ENCODE peak calls at places on chromosomes 12 and 14, in seven cellular contexts. G is H1; U is RPMI8226; F is stimulated activated CD8-positive, alpha-beta memory T cell treated with anti-CD3 and anti-CD28 coated beads, Interleukin-7, amount 100 ng/mL, for 4 hours; A is fibroblast of lung; Q is heart left ventricle; P is MM.1S. B is an unnamed sample.

GRCh38 chr12:22117551-22117950 is 71.5 kb downstream of the CMAS start:
- DNase-seq in P (no peak), Q (no peak), U (no peak), F (no peak), A (no peak), G (no peak), B (no peak)

GRCh38 chr12:9925746-9926393 is 6.3 kb downstream of the CLEC2A start:
- DNase-seq in Q (no peak), U (peak), A (peak), P (peak), G (no peak), F (no peak), B (peak)

GRCh38 chr12:109165599-109165998 is 49.2 kb downstream of the ACACB start:
- DNase-seq in P (no peak), F (no peak), A (no peak), U (no peak), G (no peak), Q (no peak), B (no peak)

GRCh38 chr12:125193798-125194562 is 128.7 kb downstream of the AACS start:
- DNase-seq in Q (no peak), F (no peak), G (peak), A (peak), U (no peak), P (no peak), B (no peak)

GRCh38 chr12:55499810-55500252 is 7.7 kb downstream of the OR6C68 start:
- DNase-seq in A (no peak), G (no peak), P (no peak), Q (no peak), F (no peak), U (no peak), B (no peak)

GRCh38 chr14:75254901-75255300 is 23.7 kb upstream of the FOS start:
- DNase-seq in F (no peak), U (no peak), A (no peak), G (no peak), P (no peak), Q (no peak), B (no peak)

GRCh38 chr12:52063081-52063985 is 6.4 kb upstream of the ATG101 start:
- DNase-seq in Q (peak), U (no peak), G (no peak), P (no peak), F (no peak), A (no peak), B (no peak)

GRCh38 chr12:82486524-82487235 is 128.4 kb downstream of the METTL25 start:
- DNase-seq in Q (no peak), G (no peak), A (peak), U (no peak), F (no peak), P (no peak), B (no peak)

GRCh38 chr14:74400328-74400727 is 25.7 kb downstream of the SYNDIG1L start:
- DNase-seq in A (no peak), P (no peak), U (no peak), F (no peak), Q (no peak), G (no peak), B (no peak)

GRCh38 chr12:49547090-49547690 is 8.4 kb downstream of the KCNH3 start:
- DNase-seq in Q (no peak), A (no peak), G (no peak), U (no peak), P (no peak), F (no peak), B (no peak)

GRCh38 chr14:89384023-89384422 is 33.0 kb downstream of the FOXN3 start:
- DNase-seq in U (no peak), P (no peak), F (no peak), G (no peak), Q (no peak), A (no peak), B (peak)

GRCh38 chr12:106139422-106140141 is 828 bp upstream of the NUAK1 start:
- DNase-seq in F (no peak), G (peak), U (peak), Q (peak), P (peak), A (peak), B (peak)

GRCh38 chr12:42979746-42980145 is 390.2 kb upstream of the PRICKLE1 start:
- DNase-seq in F (no peak), U (no peak), Q (no peak), P (no peak), G (no peak), A (peak), B (no peak)

GRCh38 chr14:22231022-22231421 is 358.0 kb downstream of the DAD1 start:
- DNase-seq in U (no peak), A (no peak), G (no peak), P (no peak), F (peak), Q (no peak), B (peak)

GRCh38 chr14:82720931-82721330 is 1187.3 kb upstream of the SEL1L start:
- DNase-seq in F (no peak), G (no peak), Q (no peak), A (no peak), P (peak), U (peak), B (no peak)

GRCh38 chr14:54981698-54982097 is 45.2 kb downstream of the WDHD1 start:
- DNase-seq in Q (no peak), P (no peak), G (no peak), U (no peak), A (peak), F (no peak), B (no peak)

GRCh38 chr12:45547822-45548221 is 181.7 kb upstream of the ARID2 start:
- DNase-seq in U (no peak), P (no peak), A (no peak), F (no peak), G (no peak), Q (no peak), B (peak)

GRCh38 chr14:99350751-99351150 is 78.8 kb upstream of the BCL11B start:
- DNase-seq in U (no peak), P (no peak), Q (no peak), A (no peak), F (no peak), G (no peak), B (no peak)

GRCh38 chr14:60757617-60758016 is 23.1 kb downstream of the MNAT1 start:
- DNase-seq in U (no peak), P (no peak), Q (no peak), G (no peak), F (no peak), A (peak), B (no peak)

GRCh38 chr12:39390752-39391151 is 52.2 kb downstream of the KIF21A start:
- DNase-seq in U (no peak), Q (no peak), F (no peak), P (no peak), A (no peak), G (no peak), B (no peak)

GRCh38 chr12:128025856-128026255 is 241.1 kb upstream of the TMEM132C start:
- DNase-seq in U (no peak), G (no peak), A (no peak), F (no peak), Q (no peak), P (no peak), B (no peak)

GRCh38 chr14:52906141-52906601 is 44.7 kb downstream of the FERMT2 start:
- DNase-seq in U (no peak), P (no peak), A (peak), Q (no peak), F (no peak), G (no peak), B (no peak)

GRCh38 chr12:851913-852312 is 97.6 kb downstream of the RAD52 start:
- DNase-seq in A (peak), P (no peak), G (no peak), U (no peak), F (no peak), Q (no peak), B (no peak)

GRCh38 chr12:122688291-122688690 is 14.9 kb downstream of the HCAR2 start:
- DNase-seq in G (no peak), Q (no peak), A (no peak), P (no peak), F (no peak), U (no peak), B (no peak)

GRCh38 chr14:95515523-95516517 is 630 bp downstream of the SYNE3 start:
- DNase-seq in G (peak), U (peak), Q (peak), P (peak), A (peak), F (peak), B (peak)

GRCh38 chr14:92254786-92255185 is 68.2 kb upstream of the SLC24A4 start:
- DNase-seq in Q (peak), F (no peak), U (no peak), A (peak), P (no peak), G (peak), B (no peak)

GRCh38 chr14:105187116-105187515 is 6.0 kb upstream of the NUDT14 start:
- DNase-seq in U (no peak), P (no peak), F (no peak), Q (no peak), G (no peak), A (no peak), B (no peak)

GRCh38 chr14:51862171-51862838 is 1.9 kb downstream of the GNG2 start:
- DNase-seq in P (peak), F (no peak), Q (no peak), A (peak), G (no peak), U (no peak), B (peak)

GRCh38 chr14:93571275-93571674 is 140.5 kb downstream of the UNC79 start:
- DNase-seq in G (no peak), U (no peak), P (no peak), F (no peak), Q (no peak), A (no peak), B (no peak)

GRCh38 chr14:78701246-78701645 is 531.1 kb downstream of the NRXN3 start:
- DNase-seq in A (peak), Q (no peak), P (no peak), F (no peak), G (no peak), U (no peak), B (no peak)

GRCh38 chr12:127588224-127588623 is 678.7 kb upstream of the TMEM132C start:
- DNase-seq in U (no peak), G (no peak), A (peak), P (no peak), F (no peak), Q (no peak), B (no peak)

GRCh38 chr12:108649668-108650067 is 16.0 kb upstream of the SELPLG start:
- DNase-seq in Q (no peak), A (peak), F (no peak), U (no peak), G (no peak), P (no peak), B (no peak)

GRCh38 chr12:117792471-117792870 is 176.3 kb downstream of the KSR2 start:
- DNase-seq in U (no peak), A (no peak), Q (no peak), F (no peak), G (no peak), P (no peak), B (no peak)

GRCh38 chr14:53896773-53897172 is 59.9 kb downstream of the BMP4 start:
- DNase-seq in F (no peak), Q (no peak), U (no peak), P (no peak), G (no peak), A (no peak), B (no peak)

GRCh38 chr14:50647753-50648152 is 20.4 kb downstream of the SAV1 start:
- DNase-seq in G (no peak), A (no peak), U (no peak), F (no peak), Q (no peak), P (no peak), B (no peak)

B was measured in GM12865.